ENCODE peak calls at places on chromosomes 12 and 14, in six cellular contexts. One of them, this sample, is unnamed.
A peak's percentile ranks its signal among the peaks of the same experiment; 100 is the strongest.

GRCh38 chr14:85084344-85084743 is 445.6 kb upstream of the FLRT2 start:
- DNase-seq in psoas muscle: no peak
- DNase-seq in cardiac fibroblast: no peak
- DNase-seq in astrocyte of the cerebellum: no peak
- DNase-seq in uterus: no peak
- DNase-seq in neural progenitor cell: no peak
- DNase-seq in this sample: no peak

GRCh38 chr12:31750747-31751039 is 21.9 kb upstream of the AMN1 start:
- DNase-seq in astrocyte of the cerebellum: no peak
- DNase-seq in uterus: no peak
- DNase-seq in neural progenitor cell: no peak
- DNase-seq in psoas muscle: no peak
- DNase-seq in cardiac fibroblast: no peak
- DNase-seq in this sample: no peak

GRCh38 chr14:96180004-96180403 is 24.6 kb upstream of the BDKRB2 start:
- DNase-seq in astrocyte of the cerebellum: no peak
- DNase-seq in uterus: no peak
- DNase-seq in psoas muscle: no peak
- DNase-seq in cardiac fibroblast: no peak
- DNase-seq in neural progenitor cell: no peak
- DNase-seq in this sample: no peak

GRCh38 chr14:70934084-70934483 is 26.8 kb downstream of the PCNX1 start:
- DNase-seq in uterus: no peak
- DNase-seq in neural progenitor cell: no peak
- DNase-seq in psoas muscle: no peak
- DNase-seq in cardiac fibroblast: peak; percentile 23
- DNase-seq in astrocyte of the cerebellum: no peak
- DNase-seq in this sample: no peak

GRCh38 chr14:75452900-75453816 is 25.3 kb downstream of the JDP2 start:
- DNase-seq in neural progenitor cell: peak; percentile 90
- DNase-seq in cardiac fibroblast: peak; percentile 77
- DNase-seq in psoas muscle: peak; percentile 75
- DNase-seq in astrocyte of the cerebellum: peak; percentile 55
- DNase-seq in uterus: peak; percentile 79
- DNase-seq in this sample: peak; percentile 63

GRCh38 chr12:53425515-53426150 is 2.0 kb downstream of the AMHR2 start:
- DNase-seq in astrocyte of the cerebellum: no peak
- DNase-seq in cardiac fibroblast: no peak
- DNase-seq in neural progenitor cell: no peak
- DNase-seq in uterus: no peak
- DNase-seq in psoas muscle: no peak
- DNase-seq in this sample: no peak

GRCh38 chr12:62291888-62292760 is 31.9 kb downstream of the USP15 start:
- DNase-seq in cardiac fibroblast: peak; percentile 46
- DNase-seq in psoas muscle: no peak
- DNase-seq in neural progenitor cell: no peak
- DNase-seq in uterus: no peak
- DNase-seq in astrocyte of the cerebellum: no peak
- DNase-seq in this sample: peak; percentile 15

GRCh38 chr12:96056646-96057455 is 21.5 kb upstream of the LTA4H start:
- DNase-seq in uterus: no peak
- DNase-seq in psoas muscle: no peak
- DNase-seq in astrocyte of the cerebellum: no peak
- DNase-seq in neural progenitor cell: no peak
- DNase-seq in cardiac fibroblast: no peak
- DNase-seq in this sample: no peak

GRCh38 chr12:32669584-32669983 is 9.5 kb upstream of the DNM1L start:
- DNase-seq in psoas muscle: no peak
- DNase-seq in neural progenitor cell: no peak
- DNase-seq in cardiac fibroblast: no peak
- DNase-seq in uterus: no peak
- DNase-seq in astrocyte of the cerebellum: no peak
- DNase-seq in this sample: no peak

GRCh38 chr14:95418858-95419257 is 97.6 kb downstream of the SYNE3 start:
- DNase-seq in neural progenitor cell: no peak
- DNase-seq in astrocyte of the cerebellum: no peak
- DNase-seq in psoas muscle: no peak
- DNase-seq in cardiac fibroblast: no peak
- DNase-seq in uterus: no peak
- DNase-seq in this sample: no peak

GRCh38 chr12:100576311-100577036 is 3.0 kb downstream of the GAS2L3 start:
- DNase-seq in cardiac fibroblast: peak; percentile 90
- DNase-seq in astrocyte of the cerebellum: peak; percentile 18
- DNase-seq in psoas muscle: no peak
- DNase-seq in uterus: no peak
- DNase-seq in neural progenitor cell: no peak
- DNase-seq in this sample: peak; percentile 44

GRCh38 chr12:116172224-116172849 is 105.2 kb downstream of the MED13L start:
- DNase-seq in neural progenitor cell: no peak
- DNase-seq in astrocyte of the cerebellum: no peak
- DNase-seq in psoas muscle: no peak
- DNase-seq in cardiac fibroblast: peak; percentile 43
- DNase-seq in uterus: no peak
- DNase-seq in this sample: no peak

GRCh38 chr14:68392393-68393085 is 400.3 kb downstream of the ZFP36L1 start:
- DNase-seq in psoas muscle: peak; percentile 48
- DNase-seq in astrocyte of the cerebellum: no peak
- DNase-seq in cardiac fibroblast: no peak
- DNase-seq in neural progenitor cell: peak; percentile 34
- DNase-seq in uterus: peak; percentile 66
- DNase-seq in this sample: no peak

GRCh38 chr14:44833376-44833775 is 128.4 kb downstream of the KLHL28 start:
- DNase-seq in cardiac fibroblast: peak; percentile 8
- DNase-seq in neural progenitor cell: no peak
- DNase-seq in psoas muscle: no peak
- DNase-seq in uterus: no peak
- DNase-seq in astrocyte of the cerebellum: no peak
- DNase-seq in this sample: no peak

GRCh38 chr14:100285021-100285912 is 21.0 kb downstream of the SLC25A29 start:
- DNase-seq in psoas muscle: peak; percentile 75
- DNase-seq in uterus: peak; percentile 52
- DNase-seq in cardiac fibroblast: peak; percentile 59
- DNase-seq in neural progenitor cell: peak; percentile 86
- DNase-seq in astrocyte of the cerebellum: no peak
- DNase-seq in this sample: no peak

GRCh38 chr14:65421201-65421981 is 8.9 kb downstream of the FUT8 start:
- DNase-seq in neural progenitor cell: peak; percentile 9
- DNase-seq in cardiac fibroblast: peak; percentile 83
- DNase-seq in uterus: no peak
- DNase-seq in psoas muscle: no peak
- DNase-seq in astrocyte of the cerebellum: no peak
- DNase-seq in this sample: peak; percentile 66

GRCh38 chr12:1877169-1877878 is 41.1 kb downstream of the CACNA2D4 start:
- DNase-seq in psoas muscle: no peak
- DNase-seq in astrocyte of the cerebellum: no peak
- DNase-seq in neural progenitor cell: no peak
- DNase-seq in cardiac fibroblast: no peak
- DNase-seq in uterus: no peak
- DNase-seq in this sample: no peak

GRCh38 chr14:80434574-80435321 is 223.4 kb upstream of the DIO2 start:
- DNase-seq in cardiac fibroblast: peak; percentile 51
- DNase-seq in psoas muscle: no peak
- DNase-seq in neural progenitor cell: no peak
- DNase-seq in uterus: no peak
- DNase-seq in astrocyte of the cerebellum: no peak
- DNase-seq in this sample: no peak
- H3K4me3 ChIP-seq in cardiac fibroblast: no peak overlapping the region
- H3K4me3 ChIP-seq in psoas muscle: no peak overlapping the region
- H3K4me3 ChIP-seq in neural progenitor cell: no peak overlapping the region
- H3K4me3 ChIP-seq in uterus: no peak overlapping the region
- H3K4me3 ChIP-seq in astrocyte of the cerebellum: no peak overlapping the region
- H3K4me3 ChIP-seq in this sample: no peak overlapping the region

DNA sequence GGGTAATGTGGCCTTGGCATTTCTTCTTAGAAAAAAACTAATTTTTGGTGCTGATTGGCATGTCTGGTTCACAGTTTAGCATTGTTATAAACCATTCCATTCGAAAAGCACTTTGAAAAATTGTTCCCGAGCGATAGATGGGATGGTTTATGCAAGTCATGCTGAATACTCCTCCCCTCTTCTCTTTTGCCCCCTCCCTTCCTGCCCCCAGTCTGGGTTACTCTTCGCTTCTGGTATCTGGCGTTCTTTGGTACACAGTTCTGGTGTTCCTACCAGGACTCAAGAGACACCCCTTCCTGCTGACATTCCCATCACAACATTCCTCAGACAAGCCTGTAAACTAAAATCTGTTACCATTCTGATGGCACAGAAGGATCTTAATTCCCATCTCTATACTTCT is 20.1 kb upstream of the TIGAR start:
- DNase-seq in uterus: no peak
- DNase-seq in neural progenitor cell: no peak
- DNase-seq in psoas muscle: no peak
- DNase-seq in cardiac fibroblast: no peak
- DNase-seq in astrocyte of the cerebellum: no peak
- DNase-seq in this sample: no peak
- TF ChIP-seq CTCF in uterus: no peak
- TF ChIP-seq CTCF in neural progenitor cell: no peak
- TF ChIP-seq CTCF in psoas muscle: no peak
- TF ChIP-seq CTCF in cardiac fibroblast: no peak
- TF ChIP-seq CTCF in astrocyte of the cerebellum: no peak
- TF ChIP-seq CTCF in this sample: no peak

DNA sequence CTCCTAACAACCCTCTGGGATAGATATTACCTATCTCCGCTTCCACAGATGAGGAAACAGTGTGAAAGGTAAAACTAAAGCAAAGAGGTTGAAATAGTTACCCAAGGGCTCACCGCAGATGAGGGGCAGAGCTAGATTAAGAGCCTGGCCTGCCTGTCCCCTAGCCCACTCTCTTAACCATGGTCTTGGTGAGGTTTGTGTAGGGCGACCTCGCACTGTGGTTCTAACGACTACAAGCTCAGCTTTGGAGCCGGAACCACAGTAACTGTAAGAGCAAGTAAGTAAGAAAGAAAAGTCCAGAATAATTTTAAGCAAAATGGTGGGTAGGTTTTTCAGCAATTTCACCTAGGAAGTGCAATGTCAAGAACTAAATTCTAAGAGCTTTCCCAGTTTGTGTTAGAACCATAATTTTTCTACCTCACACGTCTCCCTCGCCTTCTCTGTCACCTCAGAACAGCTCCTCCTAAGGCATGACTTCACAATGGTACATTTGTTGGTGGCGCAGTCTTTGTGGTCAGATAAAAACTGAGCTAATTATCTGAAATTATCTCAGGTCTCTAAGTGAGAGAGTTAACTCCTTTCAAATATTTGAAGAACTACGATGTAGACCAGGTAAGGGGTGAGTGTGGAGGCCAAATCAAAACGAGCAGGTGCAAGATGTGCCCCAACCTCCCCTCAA is 64.8 kb downstream of the DAD1 start:
- DNase-seq in uterus: no peak
- DNase-seq in astrocyte of the cerebellum: no peak
- DNase-seq in psoas muscle: no peak
- DNase-seq in cardiac fibroblast: no peak
- DNase-seq in neural progenitor cell: no peak
- DNase-seq in this sample: no peak
- H3K4me3 ChIP-seq in uterus: no peak overlapping the region
- H3K4me3 ChIP-seq in astrocyte of the cerebellum: no peak overlapping the region
- H3K4me3 ChIP-seq in psoas muscle: no peak overlapping the region
- H3K4me3 ChIP-seq in cardiac fibroblast: no peak overlapping the region
- H3K4me3 ChIP-seq in neural progenitor cell: no peak overlapping the region
- H3K4me3 ChIP-seq in this sample: no peak overlapping the region

DNA sequence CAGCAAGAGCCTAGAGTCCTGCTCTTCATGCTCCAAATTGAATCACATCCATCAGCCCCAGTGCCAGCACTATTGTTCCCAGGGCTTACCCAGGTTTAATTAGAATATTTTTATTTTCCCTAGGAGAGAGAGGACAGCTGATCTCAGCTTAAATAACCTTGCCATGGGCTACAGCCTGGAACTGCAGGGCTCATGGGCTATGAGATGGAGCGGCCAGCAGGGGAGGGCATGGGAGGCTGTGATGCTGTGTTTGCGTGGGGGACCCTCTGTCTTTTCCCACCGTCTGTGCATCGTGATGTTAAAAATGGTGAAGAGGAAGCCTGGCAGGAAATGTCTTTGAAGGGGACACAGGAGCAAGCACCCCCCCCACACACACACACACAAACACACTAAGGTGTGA is 59.3 kb upstream of the WSCD2 start:
- DNase-seq in neural progenitor cell: no peak
- DNase-seq in uterus: no peak
- DNase-seq in astrocyte of the cerebellum: no peak
- DNase-seq in psoas muscle: no peak
- DNase-seq in cardiac fibroblast: no peak
- DNase-seq in this sample: no peak
- TF ChIP-seq CTCF in neural progenitor cell: no peak
- TF ChIP-seq CTCF in uterus: no peak
- TF ChIP-seq CTCF in astrocyte of the cerebellum: no peak
- TF ChIP-seq CTCF in psoas muscle: no peak
- TF ChIP-seq CTCF in cardiac fibroblast: no peak
- TF ChIP-seq CTCF in this sample: no peak

DNA sequence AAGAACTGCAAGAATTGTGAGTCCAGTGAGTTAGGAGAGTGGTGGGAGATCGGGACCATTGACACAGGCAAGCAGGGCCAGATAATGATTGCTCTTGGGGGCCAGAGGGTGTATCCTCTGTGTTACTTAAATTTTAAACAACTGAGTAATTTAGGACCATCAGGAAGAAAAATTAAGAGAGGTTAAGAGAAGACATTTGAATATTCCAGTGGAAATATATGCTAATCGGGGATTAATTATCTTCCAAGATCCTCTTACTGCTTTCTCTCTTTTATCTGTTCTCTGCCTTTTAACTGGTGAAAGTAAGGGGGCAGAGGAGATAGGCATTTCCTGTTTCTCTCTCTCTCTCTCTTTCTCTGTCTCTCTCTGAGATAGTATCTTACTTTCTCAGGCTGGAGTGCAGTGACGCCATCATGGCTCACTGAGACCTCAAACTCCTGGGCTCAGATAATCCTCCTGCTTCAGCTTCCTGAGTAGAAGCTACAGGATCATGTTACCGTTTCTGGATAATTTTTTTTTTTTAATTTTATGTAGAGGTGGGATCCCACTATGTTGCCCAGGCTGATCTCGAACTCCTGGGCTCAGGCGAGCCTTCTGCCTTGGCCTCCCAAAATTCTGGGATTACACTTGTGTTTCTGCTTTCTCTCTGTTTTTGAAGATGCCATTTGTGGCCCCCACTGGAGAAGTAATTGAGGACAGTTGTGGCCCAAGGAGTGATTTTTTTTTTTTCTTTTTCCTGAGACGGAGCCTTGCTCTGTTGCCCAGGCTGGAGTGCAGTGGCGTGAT is 85.1 kb downstream of the DIP2B start:
- DNase-seq in psoas muscle: no peak
- DNase-seq in uterus: no peak
- DNase-seq in astrocyte of the cerebellum: no peak
- DNase-seq in cardiac fibroblast: peak; percentile 94
- DNase-seq in neural progenitor cell: no peak
- DNase-seq in this sample: peak; percentile 56
- H3K4me3 ChIP-seq in psoas muscle: no peak overlapping the region
- H3K4me3 ChIP-seq in uterus: no peak overlapping the region
- H3K4me3 ChIP-seq in astrocyte of the cerebellum: no peak overlapping the region
- H3K4me3 ChIP-seq in cardiac fibroblast: no peak overlapping the region
- H3K4me3 ChIP-seq in neural progenitor cell: no peak overlapping the region
- H3K4me3 ChIP-seq in this sample: no peak overlapping the region

GRCh38 chr12:128976120-128976519 is 122.8 kb downstream of the GLT1D1 start:
- DNase-seq in neural progenitor cell: peak; percentile 87
- DNase-seq in cardiac fibroblast: no peak
- DNase-seq in uterus: no peak
- DNase-seq in psoas muscle: no peak
- DNase-seq in astrocyte of the cerebellum: no peak
- DNase-seq in this sample: no peak
- TF ChIP-seq CTCF in neural progenitor cell: peak; percentile 85
- TF ChIP-seq CTCF in cardiac fibroblast: no peak
- TF ChIP-seq CTCF in uterus: no peak
- TF ChIP-seq CTCF in psoas muscle: no peak
- TF ChIP-seq CTCF in astrocyte of the cerebellum: no peak
- TF ChIP-seq CTCF in this sample: no peak

GRCh38 chr12:50925342-50925651 is 27.0 kb upstream of the HIGD1C start:
- DNase-seq in astrocyte of the cerebellum: no peak
- DNase-seq in neural progenitor cell: no peak
- DNase-seq in uterus: no peak
- DNase-seq in cardiac fibroblast: no peak
- DNase-seq in psoas muscle: no peak
- DNase-seq in this sample: no peak
- H3K4me3 ChIP-seq in astrocyte of the cerebellum: peak overlapping the region; percentile 62
- H3K4me3 ChIP-seq in neural progenitor cell: no peak overlapping the region
- H3K4me3 ChIP-seq in uterus: peak overlapping the region; percentile 91
- H3K4me3 ChIP-seq in cardiac fibroblast: peak overlapping the region; percentile 84
- H3K4me3 ChIP-seq in psoas muscle: peak overlapping the region; percentile 78
- H3K4me3 ChIP-seq in this sample: peak overlapping the region; percentile 52